ENCODE peak calls at places on chromosomes 5 and 9, in seven cellular contexts. X, E, F, R, P, H and U are unnamed samples.

GRCh38 chr9:15311607-15312006 is 4.6 kb upstream of the TTC39B start:
- DNase-seq in X (no peak), R (no peak), F (no peak), H (no peak), P (no peak), E (no peak), U (no peak)

GRCh38 chr9:135077497-135078200 is 9.8 kb upstream of the OLFM1 start:
- DNase-seq in F (no peak), E (no peak), P (peak), R (no peak), H (no peak), X (no peak), U (no peak)

GRCh38 chr5:134240421-134240962 is 14.6 kb upstream of the PPP2CA start:
- DNase-seq in E (no peak), H (no peak), F (no peak), R (no peak), X (no peak), P (no peak), U (no peak)

GRCh38 chr5:67015577-67016290 is 180.9 kb downstream of the CD180 start:
- DNase-seq in E (no peak), R (no peak), F (no peak), P (no peak), H (no peak), X (peak), U (no peak)

GRCh38 chr9:89887286-89887685 is 282.5 kb downstream of the GADD45G start:
- DNase-seq in H (no peak), P (no peak), X (no peak), F (no peak), R (no peak), E (no peak), U (no peak)

GRCh38 chr5:150412319-150413175 is at the start of gene CD74:
- DNase-seq in R (peak), P (peak), F (peak), H (peak), E (peak), X (peak), U (peak)

GRCh38 chr9:4904322-4905134 is 80.5 kb upstream of the JAK2 start:
- DNase-seq in F (no peak), X (peak), H (no peak), E (no peak), P (no peak), R (no peak), U (no peak)

GRCh38 chr9:108727580-108728056 is 128.2 kb downstream of the ACTL7B start:
- DNase-seq in R (no peak), E (no peak), H (peak), X (no peak), F (no peak), P (no peak), U (no peak)

GRCh38 chr5:40043916-40044315 is 619.1 kb upstream of the DAB2 start:
- DNase-seq in H (no peak), E (no peak), P (no peak), X (no peak), F (no peak), R (no peak), U (no peak)

GRCh38 chr9:4689687-4690104 is 10.3 kb downstream of the CDC37L1 start:
- DNase-seq in P (no peak), R (no peak), F (no peak), E (no peak), X (no peak), H (no peak), U (no peak)

GRCh38 chr5:169302491-169303118 is 1.7 kb upstream of the SLIT3 start:
- DNase-seq in E (peak), X (peak), P (peak), H (peak), R (peak), F (peak), U (peak)

GRCh38 chr5:113122053-113122452 is 145.5 kb downstream of the DCP2 start:
- DNase-seq in E (no peak), X (no peak), H (no peak), F (no peak), R (no peak), P (no peak), U (no peak)

GRCh38 chr9:100379862-100380261 is 27.1 kb upstream of the TEX10 start:
- DNase-seq in R (no peak), X (peak), E (no peak), P (no peak), H (no peak), F (no peak), U (no peak)

GRCh38 chr9:76704601-76705204 is 59.5 kb upstream of the PCA3 start:
- DNase-seq in E (no peak), R (no peak), F (no peak), X (peak), H (no peak), P (no peak), U (peak)

GRCh38 chr5:166166071-166166470 is 2125.4 kb upstream of the WWC1 start:
- DNase-seq in R (no peak), H (no peak), P (no peak), X (no peak), F (no peak), E (no peak), U (no peak)

GRCh38 chr9:134724231-134724911 is 82.8 kb downstream of the COL5A1 start:
- DNase-seq in X (peak), P (no peak), R (no peak), F (no peak), E (no peak), H (peak), U (no peak)

GRCh38 chr5:116696356-116696755 is 121.7 kb upstream of the SEMA6A start:
- DNase-seq in X (no peak), F (no peak), R (no peak), P (no peak), H (no peak), E (no peak), U (no peak)

GRCh38 chr5:91151947-91152346 is 231.2 kb downstream of the ARRDC3 start:
- DNase-seq in R (no peak), H (peak), E (no peak), F (peak), X (peak), P (peak), U (no peak)

GRCh38 chr9:75146229-75146628 is 57.9 kb downstream of the OSTF1 start:
- DNase-seq in F (no peak), R (no peak), H (no peak), E (no peak), X (no peak), P (no peak), U (no peak)

GRCh38 chr5:133783481-133783880 is 171.1 kb upstream of the FSTL4 start:
- DNase-seq in X (no peak), E (no peak), F (no peak), P (no peak), H (no peak), R (no peak), U (no peak)

GRCh38 chr5:150562832-150563231 is 54.9 kb downstream of the NDST1 start:
- DNase-seq in R (no peak), X (peak), P (no peak), F (no peak), E (no peak), H (no peak), U (peak)

GRCh38 chr9:97979778-97980478 is 3.2 kb upstream of the ANP32B start:
- DNase-seq in F (no peak), E (no peak), R (no peak), H (no peak), P (no peak), X (no peak), U (peak)

GRCh38 chr5:436641-436975 is 6.4 kb upstream of the EXOC3 start:
- DNase-seq in P (no peak), R (no peak), F (no peak), X (no peak), H (peak), E (no peak), U (no peak)

GRCh38 chr5:65801332-65801731 is 79.3 kb downstream of the NLN start:
- DNase-seq in E (no peak), H (no peak), F (no peak), P (no peak), R (no peak), X (peak), U (no peak)

GRCh38 chr5:81520769-81521168 is 126.8 kb upstream of the ACOT12 start:
- DNase-seq in E (no peak), H (no peak), X (no peak), F (no peak), P (no peak), R (no peak), U (no peak)

GRCh38 chr9:70813141-70813540 is 308.3 kb downstream of the TRPM3 start:
- DNase-seq in E (no peak), P (no peak), R (no peak), H (no peak), F (no peak), X (no peak), U (no peak)

GRCh38 chr5:132591140-132591539 is 34.4 kb downstream of the RAD50 start:
- DNase-seq in P (no peak), X (no peak), R (no peak), F (no peak), E (no peak), H (no peak), U (no peak)

GRCh38 chr9:22035591-22036011 is 26.5 kb upstream of the CDKN2B start:
- DNase-seq in P (no peak), X (no peak), F (no peak), H (no peak), E (no peak), R (no peak), U (peak)

GRCh38 chr5:180786398-180787005 is 16.1 kb downstream of the MGAT1 start:
- DNase-seq in F (no peak), H (no peak), P (no peak), X (no peak), E (no peak), R (no peak), U (no peak)
- H3K4me3 ChIP-seq in F (no peak), H (no peak), P (no peak), X (no peak), E (no peak), R (no peak), U (no peak)

GRCh38 chr5:50559955-50560354 is 106.5 kb upstream of the PARP8 start:
- DNase-seq in P (no peak), H (no peak), R (no peak), F (no peak), E (no peak), X (no peak), U (no peak)

GRCh38 chr5:50564558-50564957 is 101.9 kb upstream of the PARP8 start:
- DNase-seq in X (no peak), E (no peak), F (no peak), H (no peak), P (no peak), R (no peak), U (no peak)

GRCh38 chr5:50562694-50563093 is 103.7 kb upstream of the PARP8 start:
- DNase-seq in F (no peak), P (no peak), H (no peak), R (no peak), X (no peak), E (no peak), U (no peak)

DNA sequence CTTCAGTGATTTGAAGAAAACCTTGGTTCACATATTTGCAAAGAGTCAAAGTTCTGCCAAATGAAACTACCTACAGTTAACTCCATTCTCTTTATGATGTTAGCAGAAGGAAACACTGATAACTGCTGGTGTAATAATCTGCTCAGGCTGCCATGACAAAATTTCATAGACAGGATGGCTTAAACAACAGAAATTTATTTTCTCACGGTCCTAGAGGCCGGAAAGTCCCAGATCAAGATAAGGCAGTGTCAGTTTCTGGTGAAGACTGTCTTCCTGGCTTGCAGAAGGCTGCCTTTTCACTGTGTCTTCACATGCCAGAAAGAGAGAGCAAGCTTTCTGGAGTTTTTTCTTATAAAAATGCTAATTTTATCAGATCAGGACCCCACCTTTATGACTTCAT is 102.4 kb upstream of the PARP8 start:
- DNase-seq in R (no peak), H (no peak), F (no peak), P (no peak), E (no peak), X (no peak), U (peak)
- H3K27ac ChIP-seq in R (no peak), H (no peak), F (no peak), P (no peak), E (no peak), X (no peak), U (no peak)

GRCh38 chr5:142330444-142330843 is 5.6 kb upstream of the SPRY4 start:
- DNase-seq in R (no peak), X (no peak), H (no peak), F (no peak), P (no peak), E (no peak), U (no peak)

GRCh38 chr5:142339781-142340180 is 15.0 kb upstream of the SPRY4 start:
- DNase-seq in H (no peak), P (no peak), X (no peak), R (no peak), E (no peak), F (no peak), U (no peak)

GRCh38 chr5:142330026-142330425 is 5.2 kb upstream of the SPRY4 start:
- DNase-seq in H (no peak), R (no peak), P (no peak), E (no peak), X (no peak), F (no peak), U (no peak)

DNA sequence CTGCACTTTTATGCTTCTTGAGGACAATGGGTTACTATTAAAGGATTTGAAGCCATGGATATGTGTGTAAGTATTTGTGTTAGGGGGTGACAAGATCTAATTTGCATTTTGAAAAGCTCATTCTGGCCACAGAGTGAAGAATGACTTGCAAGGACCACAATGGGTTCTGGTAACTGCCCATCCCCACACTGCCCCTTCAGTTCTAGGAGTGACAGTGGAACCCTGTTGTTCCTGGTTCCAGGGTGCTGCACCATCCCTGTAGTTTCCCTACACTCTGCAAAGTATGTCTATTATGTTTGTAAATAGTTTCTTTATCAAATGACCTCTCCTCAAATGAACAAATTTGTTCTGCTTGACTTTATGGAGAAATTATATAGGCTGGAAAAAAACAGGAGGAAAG is 9.7 kb upstream of the SPRY4 start:
- DNase-seq in P (no peak), E (no peak), X (no peak), H (no peak), F (no peak), R (no peak), U (no peak)
- H3K4me3 ChIP-seq in P (no peak), E (no peak), X (no peak), H (no peak), F (no peak), R (no peak), U (no peak)

DNA sequence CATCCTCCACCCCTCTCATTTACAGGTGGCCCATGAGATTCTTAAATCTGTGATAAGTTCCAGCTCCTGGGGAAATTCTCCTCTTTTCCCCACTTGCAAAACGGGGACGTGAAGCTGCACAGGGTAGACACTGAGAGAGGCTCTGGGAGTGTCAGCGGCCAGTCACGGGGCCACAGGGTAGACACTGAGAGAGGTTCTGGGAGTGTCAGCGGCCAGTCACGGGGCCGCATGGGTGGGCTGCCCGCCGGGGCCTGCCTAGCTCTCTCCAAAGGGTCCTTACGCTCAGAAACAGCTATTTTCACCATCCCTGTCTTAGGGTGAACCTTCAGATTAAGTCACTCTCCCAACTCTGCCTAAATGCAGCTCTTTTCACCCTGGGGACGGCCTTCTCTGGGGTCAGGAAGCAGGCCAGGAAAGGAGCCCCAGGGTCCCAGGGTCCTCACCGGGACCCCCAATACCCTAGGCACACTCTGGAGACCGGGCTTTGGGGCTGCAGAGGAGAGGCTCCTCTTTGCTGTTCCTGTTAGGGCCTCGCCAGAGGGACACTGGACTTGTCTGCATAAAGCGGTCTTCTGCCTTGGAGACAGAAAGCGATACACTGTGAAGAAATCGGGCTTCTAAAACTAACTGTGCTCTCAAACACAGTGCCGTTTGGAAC is 1.5 kb downstream of the FAM78A start:
- DNase-seq in P (no peak), H (peak), F (no peak), E (no peak), R (no peak), X (no peak), U (peak)
- H3K27ac ChIP-seq in P (peak), H (peak), F (peak), E (peak), R (peak), X (no peak), U (peak)

DNA sequence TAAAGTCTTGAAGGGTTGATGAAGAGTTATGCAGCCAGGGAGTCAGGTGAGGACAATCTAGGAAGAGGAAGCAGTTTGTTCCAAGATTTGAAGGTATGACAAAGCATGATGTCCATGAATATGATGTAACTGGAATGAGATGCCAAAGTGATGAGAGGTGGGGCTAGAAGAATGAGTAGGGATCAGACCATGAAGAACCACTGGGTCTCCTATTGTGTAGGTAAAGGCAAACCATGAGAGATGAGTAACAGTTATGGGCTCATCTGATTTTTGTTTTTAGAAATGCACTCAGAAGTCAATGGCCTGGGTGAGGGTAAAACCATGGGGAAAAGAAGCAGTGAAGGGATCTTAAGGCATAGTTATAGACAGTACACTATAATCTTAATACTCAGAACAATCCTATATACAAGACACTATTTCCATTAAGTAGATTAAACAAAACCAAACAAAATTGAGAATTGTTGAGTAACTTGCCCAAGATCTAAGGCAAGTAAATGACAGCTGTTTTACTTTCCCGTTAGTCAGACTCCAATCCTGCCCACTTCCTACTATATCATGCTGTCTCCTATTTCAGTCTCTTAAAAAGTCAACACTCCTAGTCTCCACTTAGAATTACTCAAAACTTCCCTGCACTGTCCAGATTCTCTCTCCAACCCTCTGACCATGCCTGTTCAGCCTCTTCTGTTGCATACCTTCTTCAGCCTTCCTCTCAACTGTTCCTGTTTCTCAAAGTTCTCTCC is 393.8 kb upstream of the MEF2C start:
- DNase-seq in R (no peak), X (no peak), E (no peak), H (no peak), P (no peak), F (no peak), U (no peak)
- H3K4me3 ChIP-seq in R (no peak), X (no peak), E (no peak), H (no peak), P (no peak), F (no peak), U (no peak)

GRCh38 chr5:78601622-78602314 is 46.8 kb downstream of the LHFPL2 start:
- DNase-seq in H (no peak), E (no peak), R (no peak), X (no peak), F (no peak), P (no peak), U (no peak)
- H3K27ac ChIP-seq in H (no peak), E (no peak), R (no peak), X (no peak), F (no peak), P (no peak), U (no peak)